ENCODE peak calls at places on chromosome 20, in eight cellular contexts. One of them, this sample, is unnamed.

GRCh38 chr20:2451939-2452732 is 18.5 kb downstream of the SNRPB start:
- DNase-seq in SK-N-SH: peak; percentile 64
- DNase-seq in AG04450: no peak
- DNase-seq in body of pancreas: peak; percentile 79
- DNase-seq in PC-3: peak; percentile 83
- DNase-seq in A549: peak; percentile 82
- DNase-seq in epithelial cell of esophagus: peak; percentile 81
- DNase-seq in thoracic aorta: peak; percentile 54
- DNase-seq in this sample: peak; percentile 59

GRCh38 chr20:17479041-17479657 is 52.0 kb downstream of the BFSP1 start:
- DNase-seq in SK-N-SH: no peak
- DNase-seq in AG04450: no peak
- DNase-seq in body of pancreas: no peak
- DNase-seq in PC-3: no peak
- DNase-seq in A549: no peak
- DNase-seq in epithelial cell of esophagus: no peak
- DNase-seq in thoracic aorta: no peak
- DNase-seq in this sample: no peak

GRCh38 chr20:58893355-58894151 is 41.0 kb downstream of the GNAS start:
- DNase-seq in SK-N-SH: no peak
- DNase-seq in AG04450: no peak
- DNase-seq in body of pancreas: no peak
- DNase-seq in PC-3: no peak
- DNase-seq in A549: no peak
- DNase-seq in epithelial cell of esophagus: peak; percentile 60
- DNase-seq in thoracic aorta: no peak
- DNase-seq in this sample: no peak

GRCh38 chr20:5720696-5721095 is 29.5 kb upstream of the SHLD1 start:
- DNase-seq in SK-N-SH: no peak
- DNase-seq in AG04450: no peak
- DNase-seq in body of pancreas: no peak
- DNase-seq in PC-3: no peak
- DNase-seq in A549: no peak
- DNase-seq in epithelial cell of esophagus: no peak
- DNase-seq in thoracic aorta: no peak
- DNase-seq in this sample: no peak

GRCh38 chr20:58839474-58839874 is 11.2 kb downstream of the GNAS-AS1 start:
- DNase-seq in SK-N-SH: peak; percentile 85
- DNase-seq in AG04450: no peak
- DNase-seq in body of pancreas: no peak
- DNase-seq in PC-3: peak; percentile 71
- DNase-seq in A549: peak; percentile 57
- DNase-seq in epithelial cell of esophagus: no peak
- DNase-seq in thoracic aorta: no peak
- DNase-seq in this sample: no peak

GRCh38 chr20:9214676-9215075 is 145.8 kb downstream of the PLCB4 start:
- DNase-seq in SK-N-SH: no peak
- DNase-seq in AG04450: peak; percentile 84
- DNase-seq in body of pancreas: no peak
- DNase-seq in PC-3: no peak
- DNase-seq in A549: no peak
- DNase-seq in epithelial cell of esophagus: peak; percentile 68
- DNase-seq in thoracic aorta: no peak
- DNase-seq in this sample: peak; percentile 44

GRCh38 chr20:56628015-56628872 is 862 bp upstream of the TFAP2C start:
- DNase-seq in SK-N-SH: peak; percentile 32
- DNase-seq in AG04450: no peak
- DNase-seq in body of pancreas: peak; percentile 25
- DNase-seq in PC-3: peak; percentile 45
- DNase-seq in A549: peak; percentile 55
- DNase-seq in epithelial cell of esophagus: peak; percentile 27
- DNase-seq in thoracic aorta: no peak
- DNase-seq in this sample: no peak

GRCh38 chr20:21693322-21693721 is 12.1 kb upstream of the PAX1 start:
- DNase-seq in SK-N-SH: no peak
- DNase-seq in AG04450: no peak
- DNase-seq in body of pancreas: no peak
- DNase-seq in PC-3: no peak
- DNase-seq in A549: no peak
- DNase-seq in epithelial cell of esophagus: no peak
- DNase-seq in thoracic aorta: no peak
- DNase-seq in this sample: no peak

GRCh38 chr20:41631826-41632225 is 13.6 kb upstream of the CHD6 start:
- DNase-seq in SK-N-SH: no peak
- DNase-seq in AG04450: no peak
- DNase-seq in body of pancreas: no peak
- DNase-seq in PC-3: no peak
- DNase-seq in A549: no peak
- DNase-seq in epithelial cell of esophagus: no peak
- DNase-seq in thoracic aorta: peak; percentile 80
- DNase-seq in this sample: peak; percentile 63

GRCh38 chr20:58447733-58448391 is 58.8 kb downstream of the VAPB start:
- DNase-seq in SK-N-SH: no peak
- DNase-seq in AG04450: peak; percentile 20
- DNase-seq in body of pancreas: peak; percentile 53
- DNase-seq in PC-3: peak; percentile 86
- DNase-seq in A549: peak; percentile 48
- DNase-seq in epithelial cell of esophagus: peak; percentile 63
- DNase-seq in thoracic aorta: no peak
- DNase-seq in this sample: peak; percentile 28

GRCh38 chr20:63453029-63453523 is 19.4 kb downstream of the KCNQ2 start:
- DNase-seq in SK-N-SH: peak; percentile 90
- DNase-seq in AG04450: no peak
- DNase-seq in body of pancreas: no peak
- DNase-seq in PC-3: peak; percentile 29
- DNase-seq in A549: peak; percentile 71
- DNase-seq in epithelial cell of esophagus: no peak
- DNase-seq in thoracic aorta: no peak
- DNase-seq in this sample: no peak

GRCh38 chr20:13681248-13682125 is 42.8 kb upstream of the TASP1 start:
- DNase-seq in SK-N-SH: no peak
- DNase-seq in AG04450: no peak
- DNase-seq in body of pancreas: peak; percentile 16
- DNase-seq in PC-3: peak; percentile 34
- DNase-seq in A549: peak; percentile 63
- DNase-seq in epithelial cell of esophagus: peak; percentile 9
- DNase-seq in thoracic aorta: no peak
- DNase-seq in this sample: no peak

GRCh38 chr20:22805219-22805618 is 220.8 kb upstream of the FOXA2 start:
- DNase-seq in SK-N-SH: no peak
- DNase-seq in AG04450: peak; percentile 4
- DNase-seq in body of pancreas: no peak
- DNase-seq in PC-3: peak; percentile 33
- DNase-seq in A549: peak; percentile 33
- DNase-seq in epithelial cell of esophagus: peak; percentile 89
- DNase-seq in thoracic aorta: no peak
- DNase-seq in this sample: peak; percentile 65

DNA sequence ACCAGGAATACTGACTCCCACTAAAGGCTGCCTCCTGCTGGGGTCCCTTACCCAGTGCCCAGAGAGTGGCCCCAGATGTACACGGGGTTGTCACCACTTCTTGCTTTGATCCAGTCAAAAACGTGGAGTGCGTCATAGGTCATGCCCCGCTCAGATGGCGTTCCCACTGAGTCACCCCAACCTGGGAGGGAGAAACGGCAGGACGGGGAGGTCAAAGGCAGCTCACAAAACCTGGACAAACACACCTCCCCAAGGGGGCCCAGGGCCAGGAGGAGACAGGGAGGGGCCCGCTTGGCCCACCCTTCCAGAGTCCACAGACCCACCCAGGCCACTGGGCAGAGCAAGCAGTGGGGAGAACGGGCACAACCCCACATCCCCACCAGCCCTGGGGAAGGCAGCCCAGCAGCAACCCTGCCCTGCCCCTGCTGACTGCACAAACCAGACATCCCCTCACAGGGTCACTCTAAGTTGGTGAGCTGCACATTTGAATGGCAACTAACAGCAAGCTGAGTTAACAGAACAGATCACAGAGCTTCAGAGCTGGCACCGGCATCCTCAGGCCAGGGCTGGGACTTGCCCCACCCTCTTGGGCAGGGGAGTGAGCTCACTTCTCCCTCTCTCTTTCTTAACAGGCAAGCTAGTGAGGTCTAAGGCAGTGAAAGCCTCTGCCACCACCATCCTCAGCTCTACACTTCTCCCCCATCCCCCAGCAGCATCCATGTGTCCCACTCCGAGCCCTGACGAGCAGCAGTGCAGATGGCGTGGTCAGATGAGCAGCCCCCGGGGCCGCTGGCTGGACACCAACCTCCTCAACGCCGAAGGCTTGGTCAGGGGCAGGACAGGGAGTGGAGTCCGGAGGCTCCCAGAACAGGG is 61.7 kb downstream of the PYGB start:
- DNase-seq in SK-N-SH: peak; percentile 82
- DNase-seq in AG04450: no peak
- DNase-seq in body of pancreas: no peak
- DNase-seq in PC-3: peak; percentile 88
- DNase-seq in A549: peak; percentile 87
- DNase-seq in epithelial cell of esophagus: peak; percentile 86
- DNase-seq in thoracic aorta: no peak
- DNase-seq in this sample: no peak
- H3K4me3 ChIP-seq in SK-N-SH: peak overlapping the region; percentile 45
- H3K4me3 ChIP-seq in AG04450: peak overlapping the region; percentile 7
- H3K4me3 ChIP-seq in body of pancreas: no peak overlapping the region
- H3K4me3 ChIP-seq in PC-3: peak overlapping the region; percentile 55
- H3K4me3 ChIP-seq in A549: peak overlapping the region; percentile 26
- H3K4me3 ChIP-seq in epithelial cell of esophagus: no peak overlapping the region
- H3K4me3 ChIP-seq in thoracic aorta: no peak overlapping the region
- H3K4me3 ChIP-seq in this sample: no peak overlapping the region

GRCh38 chr20:6829510-6830116 is 62.1 kb downstream of the BMP2 start:
- DNase-seq in SK-N-SH: no peak
- DNase-seq in AG04450: no peak
- DNase-seq in body of pancreas: no peak
- DNase-seq in PC-3: no peak
- DNase-seq in A549: no peak
- DNase-seq in epithelial cell of esophagus: peak; percentile 86
- DNase-seq in thoracic aorta: no peak
- DNase-seq in this sample: peak; percentile 5
- TF ChIP-seq CTCF in SK-N-SH: peak; percentile 17
- TF ChIP-seq CTCF in AG04450: peak; percentile 36
- TF ChIP-seq CTCF in body of pancreas: no peak
- TF ChIP-seq CTCF in PC-3: peak; percentile 53
- TF ChIP-seq CTCF in A549: no peak
- TF ChIP-seq CTCF in epithelial cell of esophagus: peak; percentile 31
- TF ChIP-seq CTCF in thoracic aorta: no peak
- TF ChIP-seq CTCF in this sample: peak; percentile 48

GRCh38 chr20:45372646-45373352 is 5.3 kb downstream of the TP53TG5 start:
- DNase-seq in SK-N-SH: no peak
- DNase-seq in AG04450: no peak
- DNase-seq in body of pancreas: no peak
- DNase-seq in PC-3: no peak
- DNase-seq in A549: no peak
- DNase-seq in epithelial cell of esophagus: peak; percentile 14
- DNase-seq in thoracic aorta: no peak
- DNase-seq in this sample: no peak
- H3K4me3 ChIP-seq in SK-N-SH: no peak overlapping the region
- H3K4me3 ChIP-seq in AG04450: no peak overlapping the region
- H3K4me3 ChIP-seq in body of pancreas: no peak overlapping the region
- H3K4me3 ChIP-seq in PC-3: no peak overlapping the region
- H3K4me3 ChIP-seq in A549: no peak overlapping the region
- H3K4me3 ChIP-seq in epithelial cell of esophagus: no peak overlapping the region
- H3K4me3 ChIP-seq in thoracic aorta: peak overlapping the region; percentile 69
- H3K4me3 ChIP-seq in this sample: peak overlapping the region; percentile 40

GRCh38 chr20:10408427-10408826 is 25.6 kb downstream of the MKKS start:
- DNase-seq in SK-N-SH: no peak
- DNase-seq in AG04450: no peak
- DNase-seq in body of pancreas: no peak
- DNase-seq in PC-3: no peak
- DNase-seq in A549: no peak
- DNase-seq in epithelial cell of esophagus: no peak
- DNase-seq in thoracic aorta: no peak
- DNase-seq in this sample: no peak

GRCh38 chr20:10414982-10415650 is 18.9 kb downstream of the MKKS start:
- DNase-seq in SK-N-SH: no peak
- DNase-seq in AG04450: no peak
- DNase-seq in body of pancreas: no peak
- DNase-seq in PC-3: peak; percentile 83
- DNase-seq in A549: no peak
- DNase-seq in epithelial cell of esophagus: peak; percentile 65
- DNase-seq in thoracic aorta: no peak
- DNase-seq in this sample: no peak

GRCh38 chr20:10411673-10412072 is 22.3 kb downstream of the MKKS start:
- DNase-seq in SK-N-SH: no peak
- DNase-seq in AG04450: no peak
- DNase-seq in body of pancreas: no peak
- DNase-seq in PC-3: no peak
- DNase-seq in A549: no peak
- DNase-seq in epithelial cell of esophagus: no peak
- DNase-seq in thoracic aorta: no peak
- DNase-seq in this sample: no peak

DNA sequence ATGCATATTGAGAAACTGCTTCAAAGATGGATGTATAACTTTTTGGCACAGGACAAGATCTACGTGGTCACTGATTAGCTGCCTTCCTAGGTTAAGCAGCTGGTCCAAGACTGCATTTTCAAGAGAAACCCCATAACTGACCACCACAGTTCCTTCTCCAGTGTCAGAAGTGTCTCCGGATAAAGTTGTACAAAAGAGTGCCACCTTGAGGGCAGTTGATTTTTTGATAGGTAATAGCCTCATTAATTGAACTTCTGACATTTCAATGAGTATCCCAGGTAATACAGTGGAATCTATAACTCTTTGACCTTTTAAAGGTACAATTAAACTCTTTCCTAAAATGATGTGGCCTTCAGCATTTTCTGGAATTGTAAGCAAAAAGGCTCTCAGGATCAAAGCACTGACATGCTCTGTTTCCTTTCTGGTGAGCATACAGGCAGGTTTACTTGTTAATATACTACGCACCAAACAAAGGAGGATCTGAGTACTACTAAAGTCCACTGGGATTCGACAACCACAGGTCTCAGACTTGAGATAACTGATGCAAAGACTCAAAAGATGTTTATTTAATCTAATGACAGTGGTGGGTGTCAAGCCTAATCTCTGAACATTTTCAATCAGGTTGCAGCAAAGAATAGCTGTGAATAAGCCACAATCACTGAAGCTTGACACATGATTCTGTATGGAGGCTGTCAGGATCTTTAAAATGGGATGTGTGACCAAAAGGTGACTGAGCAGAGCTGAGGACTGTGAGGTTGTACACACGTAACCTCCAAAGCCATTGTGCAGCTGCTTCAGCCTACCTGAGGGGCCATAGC is 21.2 kb downstream of the MKKS start:
- DNase-seq in SK-N-SH: no peak
- DNase-seq in AG04450: no peak
- DNase-seq in body of pancreas: no peak
- DNase-seq in PC-3: peak; percentile 25
- DNase-seq in A549: peak; percentile 43
- DNase-seq in epithelial cell of esophagus: no peak
- DNase-seq in thoracic aorta: no peak
- DNase-seq in this sample: no peak
- TF ChIP-seq CTCF in SK-N-SH: peak; percentile 55
- TF ChIP-seq CTCF in AG04450: peak; percentile 37
- TF ChIP-seq CTCF in body of pancreas: no peak
- TF ChIP-seq CTCF in PC-3: peak; percentile 67
- TF ChIP-seq CTCF in A549: peak; percentile 78
- TF ChIP-seq CTCF in epithelial cell of esophagus: peak; percentile 11
- TF ChIP-seq CTCF in thoracic aorta: no peak
- TF ChIP-seq CTCF in this sample: peak; percentile 31

DNA sequence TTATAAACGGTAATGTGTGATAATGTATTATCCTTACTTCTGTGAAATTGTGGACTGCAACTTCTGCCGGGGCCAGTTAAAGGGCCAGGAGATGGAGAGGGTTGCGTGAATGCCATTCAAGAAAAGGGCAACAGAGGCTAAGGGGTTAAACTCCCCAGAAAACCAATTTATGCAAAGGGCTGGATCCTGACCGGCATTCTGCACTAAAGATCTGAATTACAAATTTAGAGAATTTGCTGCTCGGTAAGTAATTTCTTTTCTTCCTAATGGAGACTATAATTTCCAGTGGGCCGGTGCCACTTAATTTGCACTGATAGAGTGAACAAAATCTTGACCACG is 130.1 kb downstream of the BCAS1 start:
- DNase-seq in SK-N-SH: no peak
- DNase-seq in AG04450: no peak
- DNase-seq in body of pancreas: no peak
- DNase-seq in PC-3: no peak
- DNase-seq in A549: no peak
- DNase-seq in epithelial cell of esophagus: no peak
- DNase-seq in thoracic aorta: no peak
- DNase-seq in this sample: no peak
- H3K4me3 ChIP-seq in SK-N-SH: no peak overlapping the region
- H3K4me3 ChIP-seq in AG04450: no peak overlapping the region
- H3K4me3 ChIP-seq in body of pancreas: no peak overlapping the region
- H3K4me3 ChIP-seq in PC-3: no peak overlapping the region
- H3K4me3 ChIP-seq in A549: no peak overlapping the region
- H3K4me3 ChIP-seq in epithelial cell of esophagus: no peak overlapping the region
- H3K4me3 ChIP-seq in thoracic aorta: peak overlapping the region; percentile 11
- H3K4me3 ChIP-seq in this sample: peak overlapping the region; percentile 9